ENCODE peak calls at places on chromosomes 4 and X, in six cellular contexts. F is neuronal stem cell; A is amygdala; Y is CD8-positive, alpha-beta memory T cell; X is mesendoderm; O is activated naive CD8-positive, alpha-beta T cell treated with anti-CD3 and anti-CD28 coated beads, Interleukin-2, amount 50 U/mL, for 24 hours. T is an unnamed sample.

GRCh38 chr4:185358514-185359433 is 37.0 kb downstream of the LRP2BP start:
- DNase-seq in O (no peak), Y (no peak), A (no peak), F (peak; percentile 2), X (peak; percentile 27), T (no peak)

GRCh38 chrX:40299028-40299479 is 201.3 kb upstream of the BCOR start:
- DNase-seq in O (no peak), A (no peak), F (no peak), Y (no peak), X (peak; percentile 75), T (no peak)

GRCh38 chr4:40349561-40350198 is 14.5 kb downstream of the CHRNA9 start:
- DNase-seq in A (no peak), X (no peak), O (no peak), Y (no peak), F (no peak), T (no peak)

GRCh38 chrX:130786030-130786429 is 117.0 kb downstream of the ENOX2 start:
- DNase-seq in O (no peak), Y (no peak), A (no peak), F (no peak), X (no peak), T (no peak)

GRCh38 chr4:118751634-118752293 is 66.6 kb downstream of the METTL14 start:
- DNase-seq in X (no peak), O (no peak), A (no peak), F (no peak), Y (no peak), T (no peak)

GRCh38 chr4:81724925-81725329 is 253.2 kb upstream of the RASGEF1B start:
- DNase-seq in X (peak; percentile 87), Y (peak; percentile 17), O (peak; percentile 66), A (no peak), F (no peak), T (peak; percentile 79)

GRCh38 chr4:15161439-15161838 is 159.2 kb downstream of the CPEB2 start:
- DNase-seq in X (no peak), A (no peak), O (no peak), F (no peak), Y (no peak), T (no peak)

GRCh38 chr4:38500433-38500832 is 163.6 kb upstream of the KLF3 start:
- DNase-seq in A (no peak), F (no peak), X (no peak), O (no peak), Y (no peak), T (no peak)

GRCh38 chr4:184248216-184248615 is 30.5 kb upstream of the ENPP6 start:
- DNase-seq in O (no peak), F (no peak), A (no peak), X (no peak), Y (no peak), T (no peak)

GRCh38 chr4:67764183-67764582 is 10.0 kb upstream of the GNRHR start:
- DNase-seq in X (no peak), Y (no peak), O (no peak), A (no peak), F (no peak), T (no peak)

GRCh38 chrX:38205037-38205436 is 15.6 kb downstream of the SRPX start:
- DNase-seq in Y (no peak), A (no peak), O (no peak), F (no peak), X (no peak), T (no peak)

GRCh38 chrX:20252392-20253231 is 14.1 kb downstream of the RPS6KA3 start:
- DNase-seq in A (no peak), X (peak; percentile 71), F (no peak), O (peak; percentile 69), Y (peak; percentile 64), T (peak; percentile 31)

T was measured in head of caudate nucleus.